ENCODE peak calls at places on chromosomes 2 and 18, in six cellular contexts. J is pancreas, B is HL-60, P is caudate nucleus, R is astrocyte, T is mesendoderm. D is an unnamed sample.

GRCh38 chr2:45980161-45980852 is 316.9 kb upstream of the EPAS1 start:
- DNase-seq in B (no peak), J (no peak), P (no peak), T (no peak), R (no peak), D (no peak)

GRCh38 chr18:8091042-8091441 is 518.2 kb upstream of the RAB12 start:
- DNase-seq in J (no peak), B (no peak), R (no peak), P (no peak), T (no peak), D (no peak)

GRCh38 chr2:79511320-79511951 is 1.4 kb upstream of the CTNNA2 start:
- DNase-seq in R (peak; percentile 55), T (peak; percentile 88), J (peak; percentile 49), P (no peak), B (peak; percentile 12), D (no peak)

GRCh38 chr2:164617466-164617865 is 3.8 kb downstream of the GRB14 start:
- DNase-seq in B (no peak), T (no peak), J (no peak), P (no peak), R (peak; percentile 58), D (no peak)

GRCh38 chr2:2590796-2591541 is 259.9 kb upstream of the MYT1L start:
- DNase-seq in J (no peak), T (no peak), R (no peak), P (no peak), B (no peak), D (no peak)

GRCh38 chr2:230714122-230714453 is 1.4 kb downstream of the CAB39 start:
- DNase-seq in P (no peak), R (peak; percentile 70), T (peak; percentile 80), B (no peak), J (no peak), D (no peak)

GRCh38 chr18:72543362-72544055 is 633 bp downstream of the CBLN2 start:
- DNase-seq in R (no peak), P (no peak), J (no peak), B (no peak), T (peak; percentile 26), D (no peak)

GRCh38 chr2:81324046-81324445 is 1019.5 kb upstream of the LRRTM1 start:
- DNase-seq in R (no peak), B (no peak), T (peak; percentile 91), P (no peak), J (no peak), D (no peak)

GRCh38 chr18:61141691-61142090 is 191.5 kb upstream of the CDH20 start:
- DNase-seq in B (no peak), J (no peak), P (no peak), R (no peak), T (no peak), D (no peak)

GRCh38 chr2:95282458-95282857 is 8.2 kb downstream of the PROM2 start:
- DNase-seq in B (no peak), R (no peak), J (no peak), P (no peak), T (no peak), D (no peak)

GRCh38 chr2:223909048-223909741 is 35.9 kb downstream of the WDFY1 start:
- DNase-seq in P (no peak), B (no peak), J (no peak), T (no peak), R (no peak), D (no peak)

GRCh38 chr2:239528146-239528545 is 127.3 kb upstream of the HDAC4 start:
- DNase-seq in T (no peak), P (no peak), B (no peak), R (no peak), J (no peak), D (no peak)

GRCh38 chr2:1766400-1766799 is 22.1 kb upstream of the PXDN start:
- DNase-seq in R (no peak), B (no peak), J (no peak), T (peak; percentile 70), P (no peak), D (no peak)

GRCh38 chr2:44623622-44624351 is 262.0 kb downstream of the CAMKMT start:
- DNase-seq in R (no peak), B (no peak), J (no peak), P (no peak), T (no peak), D (no peak)

GRCh38 chr2:105875241-105875640 is 130.5 kb downstream of the NCK2 start:
- DNase-seq in J (peak; percentile 28), T (no peak), P (no peak), R (no peak), B (no peak), D (no peak)

GRCh38 chr2:10452334-10452733 is 4.2 kb upstream of the ODC1 start:
- DNase-seq in J (peak; percentile 62), B (peak; percentile 35), R (peak; percentile 73), P (no peak), T (no peak), D (no peak)

GRCh38 chr18:61360440-61361383 is 27.5 kb downstream of the CDH20 start:
- DNase-seq in B (no peak), R (no peak), T (no peak), J (no peak), P (no peak), D (no peak)

GRCh38 chr2:36951574-36951973 is 14.8 kb downstream of the STRN start:
- DNase-seq in J (no peak), T (no peak), R (peak; percentile 49), B (no peak), P (no peak), D (no peak)

GRCh38 chr2:190534310-190535118 is at the start of gene NEMP2:
- DNase-seq in T (peak; percentile 90), P (no peak), B (peak; percentile 47), J (peak; percentile 70), R (peak; percentile 33), D (peak; percentile 92)

GRCh38 chr2:43178602-43179542 is 47.5 kb downstream of the ZFP36L2 start:
- DNase-seq in R (peak; percentile 69), P (no peak), T (peak; percentile 97), J (peak; percentile 80), B (peak; percentile 68), D (peak; percentile 89)

GRCh38 chr2:216716109-216716508 is 20.8 kb upstream of the IGFBP5 start:
- DNase-seq in J (no peak), T (no peak), R (no peak), P (no peak), B (no peak), D (no peak)
- H3K27ac ChIP-seq in J (no peak overlapping the region), T (no peak overlapping the region), R (no peak overlapping the region), P (no peak overlapping the region), B (no peak overlapping the region), D (no peak overlapping the region)

GRCh38 chr2:113103277-113103676 is 24.1 kb upstream of the IL1RN start:
- DNase-seq in T (no peak), B (no peak), J (no peak), R (no peak), P (no peak), D (no peak)

GRCh38 chr2:113102133-113102532 is 25.3 kb upstream of the IL1RN start:
- DNase-seq in J (no peak), B (no peak), P (no peak), R (no peak), T (no peak), D (no peak)

GRCh38 chr2:113098061-113098460 is 29.3 kb upstream of the IL1RN start:
- DNase-seq in T (no peak), J (no peak), P (no peak), B (no peak), R (no peak), D (no peak)

GRCh38 chr2:113103958-113104627 is 23.3 kb upstream of the IL1RN start:
- DNase-seq in B (no peak), R (peak; percentile 18), J (no peak), P (no peak), T (no peak), D (no peak)

DNA sequence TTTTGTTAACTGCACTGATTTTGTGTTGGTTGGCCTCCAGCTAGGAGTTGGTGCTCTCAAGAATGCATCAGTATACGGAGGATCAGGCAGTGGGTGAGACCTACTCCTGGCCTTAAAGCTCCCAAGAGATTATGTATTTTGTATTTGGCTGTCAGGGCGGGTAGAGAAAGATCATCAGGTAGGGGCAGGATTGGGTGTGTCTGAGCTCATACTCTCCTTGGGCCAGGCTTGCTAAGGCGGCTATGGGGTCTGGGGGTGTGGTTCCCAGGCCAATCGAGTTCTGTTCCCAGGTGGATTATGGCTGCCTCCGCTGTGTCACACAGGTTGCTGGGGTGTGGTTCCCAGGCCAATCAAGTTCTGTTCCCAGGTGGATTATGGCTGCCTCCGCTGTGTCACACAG is 28.9 kb upstream of the IL1RN start:
- DNase-seq in B (no peak), T (no peak), J (no peak), P (no peak), R (no peak), D (no peak)
- H3K27ac ChIP-seq in B (no peak overlapping the region), T (no peak overlapping the region), J (no peak overlapping the region), P (no peak overlapping the region), R (no peak overlapping the region), D (no peak overlapping the region)

GRCh38 chr2:120472031-120472430 is 126.1 kb downstream of the INHBB start:
- DNase-seq in T (peak; percentile 29), R (no peak), J (no peak), P (no peak), B (no peak), D (no peak)

GRCh38 chr2:120469486-120469885 is 123.5 kb downstream of the INHBB start:
- DNase-seq in T (no peak), J (no peak), R (no peak), P (no peak), B (no peak), D (peak; percentile 68)

GRCh38 chr2:120471166-120471565 is 125.2 kb downstream of the INHBB start:
- DNase-seq in J (no peak), P (no peak), B (no peak), R (no peak), T (no peak), D (no peak)

GRCh38 chr2:120470717-120471060 is 124.8 kb downstream of the INHBB start:
- DNase-seq in T (no peak), R (no peak), J (no peak), P (no peak), B (no peak), D (no peak)

GRCh38 chr2:120470041-120470716 is 124.2 kb downstream of the INHBB start:
- DNase-seq in P (no peak), R (peak; percentile 86), J (peak; percentile 79), B (peak; percentile 73), T (no peak), D (peak; percentile 91)
- H3K27ac ChIP-seq in P (peak overlapping the region; percentile 36), R (no peak overlapping the region), J (peak overlapping the region; percentile 61), B (no peak overlapping the region), T (no peak overlapping the region), D (peak overlapping the region; percentile 98)

DNA sequence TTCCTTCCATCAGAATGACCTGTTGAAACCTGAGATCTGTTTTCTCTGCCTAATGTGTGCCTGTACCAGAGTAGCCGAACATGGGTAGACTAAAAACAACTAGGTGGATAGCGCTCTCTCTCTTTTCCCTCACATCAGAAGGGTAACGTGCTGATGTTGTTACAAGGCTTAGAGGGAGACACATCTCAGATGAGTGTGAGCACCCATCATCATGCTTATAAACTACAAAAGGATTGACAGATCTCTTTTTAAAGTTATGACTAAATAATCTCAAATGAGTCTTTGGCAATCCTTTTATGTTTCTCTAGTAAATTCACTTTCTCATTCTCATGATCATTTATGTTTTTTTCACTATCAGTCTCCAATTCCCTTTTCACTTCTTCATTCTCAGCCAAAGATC is 75.5 kb upstream of the CCDC141 start:
- DNase-seq in J (no peak), T (no peak), R (no peak), B (no peak), P (no peak), D (no peak)
- H3K27ac ChIP-seq in J (no peak overlapping the region), T (no peak overlapping the region), R (no peak overlapping the region), B (no peak overlapping the region), P (no peak overlapping the region), D (no peak overlapping the region)

D was measured in aorta.